ENCODE peak calls at places on chromosomes 6 and 20, in five cellular contexts. S is left lung, N is lower lobe of right lung, A is GM23338, Z is transverse colon. M is an unnamed sample. For H3K27me3 and H3K4me1, the result is how much of the 10 kb centered on the place peaks cover.

GRCh38 chr6:21263531-21264287 is 329.8 kb upstream of the SOX4 start:
- DNase-seq in S (no peak), Z (no peak), A (no peak), N (no peak), M (no peak)

GRCh38 chr6:158506577-158506976 is 53.3 kb upstream of the TMEM181 start:
- DNase-seq in Z (no peak), N (no peak), S (no peak), A (peak), M (no peak)

GRCh38 chr6:1170793-1171192 is 141.1 kb upstream of the FOXQ1 start:
- DNase-seq in A (no peak), S (no peak), Z (no peak), N (no peak), M (no peak)

GRCh38 chr6:37135835-37136694 is 33.9 kb upstream of the PIM1 start:
- DNase-seq in S (no peak), Z (no peak), N (no peak), A (no peak), M (no peak)

GRCh38 chr6:46756469-46757205 is 9.9 kb downstream of the ANKRD66 start:
- DNase-seq in A (peak), S (no peak), Z (no peak), N (no peak), M (no peak)

GRCh38 chr6:119351005-119351394 is 1.4 kb upstream of the MAN1A1 start:
- DNase-seq in N (no peak), A (no peak), S (no peak), Z (no peak), M (no peak)

GRCh38 chr20:10769700-10770099 is 95.9 kb upstream of the JAG1 start:
- DNase-seq in S (no peak), N (no peak), Z (no peak), A (peak), M (no peak)

GRCh38 chr20:38727602-38728236 is 3.4 kb downstream of the SLC32A1 start:
- DNase-seq in Z (no peak), N (no peak), S (no peak), A (no peak), M (no peak)

GRCh38 chr6:25010917-25011625 is 75.3 kb upstream of the RIPOR2 start:
- DNase-seq in A (no peak), N (no peak), S (no peak), Z (no peak), M (no peak)

GRCh38 chr20:380763-381580 is 412 bp downstream of the TRIB3 start:
- DNase-seq in Z (peak), A (peak), S (peak), N (peak), M (peak)

GRCh38 chr20:37383229-37383989 is 37.5 kb downstream of the SRC start:
- DNase-seq in A (no peak), S (no peak), N (no peak), Z (no peak), M (no peak)

GRCh38 chr6:148367418-148368024 is 24.9 kb downstream of the SASH1 start:
- DNase-seq in Z (no peak), A (peak), N (no peak), S (no peak), M (peak)

GRCh38 chr20:47305667-47306066 is 50.8 kb downstream of the ZMYND8 start:
- DNase-seq in A (no peak), S (no peak), Z (no peak), N (no peak), M (no peak)

GRCh38 chr6:19839788-19840187 is 2.6 kb downstream of the ID4 start:
- DNase-seq in Z (no peak), N (no peak), A (no peak), S (no peak), M (no peak)

GRCh38 chr20:33005132-33005566 is 916 bp upstream of the SUN5 start:
- DNase-seq in S (no peak), N (no peak), Z (no peak), A (peak), M (no peak)

GRCh38 chr6:63509652-63510352 is 62.5 kb upstream of the LOC128125822 start:
- DNase-seq in S (no peak), A (no peak), N (no peak), Z (peak), M (peak)
- TF ChIP-seq CTCF in S (no peak), A (no peak), N (no peak), Z (no peak), M (no peak)

GRCh38 chr6:56789879-56790278 is 147.2 kb upstream of the DST start:
- DNase-seq in N (no peak), S (no peak), A (no peak), Z (no peak), M (no peak)
- H3K27me3 ChIP-seq in N (under half), S (under half), A (under half), Z (under half), M (under half)

GRCh38 chr6:170293881-170294755 is 3.2 kb upstream of the DLL1 start:
- DNase-seq in Z (no peak), S (no peak), A (no peak), N (no peak), M (no peak)
- H3K4me1 ChIP-seq in Z (half or more), S (under half), A (under half), N (half or more), M (half or more)

GRCh38 chr20:48577557-48577956 is 250.2 kb downstream of the PREX1 start:
- DNase-seq in A (no peak), S (no peak), N (no peak), Z (no peak), M (no peak)

GRCh38 chr20:48574383-48574782 is 253.4 kb downstream of the PREX1 start:
- DNase-seq in Z (no peak), N (no peak), A (peak), S (no peak), M (no peak)

GRCh38 chr20:48582361-48582991 is 245.3 kb downstream of the PREX1 start:
- DNase-seq in Z (no peak), N (no peak), S (no peak), A (no peak), M (no peak)

GRCh38 chr20:48581167-48581566 is 246.6 kb downstream of the PREX1 start:
- DNase-seq in A (no peak), S (no peak), N (no peak), Z (no peak), M (no peak)

DNA sequence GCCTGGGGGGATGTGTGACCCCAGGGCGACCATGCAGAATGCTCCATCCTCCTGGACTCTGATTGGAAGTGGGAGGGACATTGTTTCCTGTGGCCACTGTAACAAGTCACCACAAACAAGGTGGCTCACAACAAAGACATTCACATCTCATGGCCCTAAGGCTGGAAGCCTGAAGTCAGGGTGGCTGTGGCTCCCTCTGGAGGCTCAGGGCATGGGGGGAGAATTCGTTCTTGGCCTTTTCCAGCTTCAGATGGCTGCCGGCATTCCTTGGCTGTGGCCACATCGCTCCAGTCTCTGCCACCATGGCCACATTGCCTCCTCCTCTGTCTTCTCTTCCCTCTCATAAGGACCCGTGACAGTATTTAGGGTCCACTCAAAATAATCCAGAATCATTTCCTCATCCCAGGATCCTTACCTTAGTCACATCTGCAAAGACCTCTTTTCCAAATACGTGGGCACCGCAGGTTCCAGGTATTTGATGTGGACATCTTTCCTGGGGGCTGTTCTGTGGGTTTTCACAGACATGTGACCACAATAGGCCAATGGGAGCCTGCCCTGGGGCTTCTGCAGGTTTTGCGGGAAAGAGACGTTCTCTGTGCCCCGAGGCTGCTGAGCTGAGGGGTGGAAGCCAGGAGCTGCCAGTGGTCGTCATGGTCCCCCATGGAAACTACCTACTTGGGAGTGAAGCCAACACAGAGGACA is 249.3 kb downstream of the PREX1 start:
- DNase-seq in Z (no peak), S (no peak), A (no peak), N (no peak), M (no peak)
- TF ChIP-seq CTCF in Z (no peak), S (no peak), A (peak), N (no peak), M (no peak)

DNA sequence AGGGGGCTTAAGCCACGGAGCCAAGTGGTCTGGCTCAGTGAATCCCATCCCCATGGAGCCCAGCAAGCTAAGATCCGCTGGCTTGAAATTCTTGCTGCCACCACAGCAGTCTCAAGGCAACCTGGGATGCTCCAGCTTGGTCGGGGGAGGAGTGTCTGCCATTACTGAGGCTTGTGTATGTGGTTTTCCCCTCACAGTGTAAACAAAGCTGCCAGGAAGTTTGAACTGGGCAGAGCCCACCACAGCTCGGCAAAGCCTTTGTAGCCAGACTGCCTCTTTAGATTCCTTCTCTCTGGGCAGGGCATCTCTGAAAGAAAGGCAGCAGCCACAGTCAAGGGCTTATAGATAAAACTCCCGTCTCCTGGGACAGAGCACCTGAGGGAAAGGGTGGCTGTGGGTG is 25.5 kb upstream of the IL20RA start:
- DNase-seq in N (no peak), S (no peak), A (no peak), Z (no peak), M (no peak)
- H3K27me3 ChIP-seq in N (under half), S (under half), A (under half), Z (under half), M (under half)

DNA sequence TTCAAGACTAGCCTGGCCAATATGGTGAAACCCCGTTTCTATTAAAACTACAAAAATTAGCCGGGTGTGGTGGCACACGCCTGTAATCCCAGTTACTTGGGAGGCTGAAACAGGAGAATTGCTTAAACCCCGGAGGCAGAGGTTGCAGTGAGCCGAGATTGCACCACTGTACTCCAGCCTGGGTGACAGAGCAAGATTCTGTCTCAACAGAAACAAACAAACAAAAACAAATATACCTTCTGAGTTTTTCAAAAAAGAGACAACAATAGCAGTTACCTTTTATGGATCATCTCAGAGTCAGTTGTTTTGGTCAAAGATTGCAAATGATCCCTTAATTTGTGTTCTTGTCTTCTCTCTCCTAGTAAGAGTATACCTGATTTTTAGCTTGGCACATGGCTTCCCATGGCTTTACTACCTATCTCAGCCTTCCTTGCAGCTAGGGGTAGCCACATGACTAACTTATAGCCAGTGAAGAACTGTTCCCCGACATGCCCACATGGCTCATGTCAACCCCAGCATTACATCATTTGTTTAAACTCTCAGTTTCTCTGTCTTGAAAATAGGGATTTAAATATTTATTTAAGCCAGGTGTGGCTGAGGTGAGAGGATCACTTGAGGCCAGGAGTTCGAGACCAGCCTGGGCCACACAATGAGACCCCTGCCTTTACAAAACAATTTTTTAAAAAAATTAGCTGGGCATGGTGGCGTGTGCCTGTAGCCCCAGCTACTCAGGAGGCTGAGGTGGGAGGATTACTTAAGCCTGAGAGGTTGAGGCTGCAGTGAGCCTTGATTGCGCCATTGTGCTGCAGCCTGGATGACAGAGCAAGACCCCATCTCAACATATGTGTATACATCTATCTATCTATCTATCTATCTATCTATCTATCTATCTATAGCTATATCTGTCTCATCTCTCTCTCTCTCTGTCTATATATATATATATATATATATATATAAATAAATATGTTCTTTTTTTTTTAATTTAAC is 25.0 kb upstream of the SLC9A8 start:
- DNase-seq in S (no peak), Z (no peak), A (no peak), N (no peak), M (no peak)
- H3K4me1 ChIP-seq in S (under half), Z (under half), A (under half), N (under half), M (under half)

GRCh38 chr6:134689676-134690447 is 260.0 kb downstream of the ALDH8A1 start:
- DNase-seq in A (no peak), S (no peak), N (no peak), Z (no peak), M (peak)
- TF ChIP-seq CTCF in A (no peak), S (no peak), N (no peak), Z (no peak), M (no peak)

DNA sequence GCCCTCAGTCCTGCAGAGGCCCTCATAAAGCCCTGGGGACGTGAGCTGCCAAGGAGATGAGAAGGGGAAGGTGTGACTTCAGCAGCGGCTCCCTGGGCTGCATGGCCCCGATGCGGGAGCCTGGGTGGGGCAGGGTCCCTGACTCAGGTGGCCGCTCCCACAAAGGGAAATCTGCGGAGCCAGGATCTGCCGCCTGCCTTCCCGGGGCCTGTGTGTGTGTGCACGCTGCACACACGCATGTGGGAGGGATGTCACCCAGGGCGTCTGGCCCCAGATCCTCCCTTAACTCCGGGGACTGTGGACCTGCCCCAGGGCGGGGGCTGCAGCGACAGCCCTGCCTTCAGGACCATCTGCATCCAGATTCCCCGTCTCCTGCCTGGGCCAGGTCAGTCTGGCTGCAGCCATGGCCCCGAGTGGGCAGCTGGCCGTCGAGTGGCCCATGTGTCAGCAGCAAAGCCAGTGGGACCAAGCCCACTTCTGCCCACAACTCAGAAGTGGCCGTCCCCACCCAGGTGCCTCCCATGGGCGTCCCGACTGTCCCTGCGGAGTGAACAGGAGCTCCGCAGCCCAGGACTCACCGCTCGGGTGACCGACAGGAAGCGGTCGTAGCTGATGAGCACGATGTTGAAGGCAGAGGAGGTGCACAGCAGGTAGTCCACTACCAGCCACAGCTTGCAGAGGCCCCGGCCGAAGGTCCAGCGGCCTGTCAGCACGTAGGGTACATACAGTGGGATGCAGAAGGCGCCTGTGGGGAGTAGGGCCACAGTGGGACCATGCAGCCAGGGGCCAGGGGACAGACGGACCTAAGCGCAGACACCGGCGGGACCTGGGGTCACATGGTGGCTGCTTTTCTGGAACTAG is 1.9 kb downstream of the HRH3 start:
- DNase-seq in A (no peak), N (no peak), S (peak), Z (no peak), M (no peak)
- H3K27me3 ChIP-seq in A (under half), N (half or more), S (half or more), Z (half or more), M (half or more)

GRCh38 chr6:137883400-137883888 is 16.4 kb downstream of the TNFAIP3 start:
- DNase-seq in A (no peak), S (no peak), N (no peak), Z (no peak), M (no peak)

GRCh38 chr6:137884428-137884827 is 17.4 kb downstream of the TNFAIP3 start:
- DNase-seq in Z (no peak), N (no peak), S (no peak), A (no peak), M (no peak)

GRCh38 chr6:137881522-137881886 is 14.4 kb downstream of the TNFAIP3 start:
- DNase-seq in A (no peak), N (no peak), S (no peak), Z (no peak), M (no peak)

GRCh38 chr6:137880633-137881521 is 13.8 kb downstream of the TNFAIP3 start:
- DNase-seq in S (peak), Z (no peak), N (no peak), A (no peak), M (no peak)

DNA sequence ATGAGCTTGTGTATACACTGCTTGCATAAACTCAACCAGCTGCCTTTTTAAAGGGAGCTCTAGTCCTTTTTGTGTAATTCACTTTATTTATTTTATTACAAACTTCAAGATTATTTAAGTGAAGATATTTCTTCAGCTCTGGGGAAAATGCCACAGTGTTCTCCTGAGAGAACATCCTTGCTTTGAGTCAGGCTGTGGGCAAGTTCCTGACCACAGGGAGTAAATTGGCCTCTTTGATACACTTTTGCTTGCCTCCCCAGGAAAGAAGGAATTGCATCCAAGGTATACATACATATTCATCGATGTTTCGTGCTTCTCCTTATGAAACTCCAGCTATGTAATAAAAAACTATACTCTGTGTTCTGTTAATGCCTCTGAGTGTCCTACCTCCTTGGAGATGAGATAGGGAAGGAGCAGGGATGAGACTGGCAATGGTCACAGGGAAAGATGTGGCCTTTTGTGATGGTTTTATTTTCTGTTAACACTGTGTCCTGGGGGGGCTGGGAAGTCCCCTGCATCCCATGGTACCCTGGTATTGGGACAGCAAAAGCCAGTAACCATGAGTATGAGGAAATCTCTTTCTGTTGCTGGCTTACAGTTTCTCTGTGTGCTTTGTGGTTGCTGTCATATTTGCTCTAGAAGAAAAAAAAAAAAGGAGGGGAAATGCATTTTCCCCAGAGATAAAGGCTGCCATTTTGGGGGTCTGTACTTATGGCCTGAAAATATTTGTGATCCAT is 15.3 kb downstream of the TNFAIP3 start:
- DNase-seq in Z (no peak), A (no peak), N (no peak), S (no peak), M (no peak)
- H3K4me1 ChIP-seq in Z (under half), A (under half), N (under half), S (under half), M (under half)

M was measured in heart right ventricle.